ENCODE peak calls at places on chromosomes 6 and 20, in six cellular contexts. L is GM12878, R is H1, O is WTC11, I is K562, V is HepG2. Y is an unnamed sample.
A peak's percentile ranks its signal among the peaks of the same experiment; 100 is the strongest.

GRCh38 chr6:23547851-23548250 is 578.2 kb upstream of the NRSN1 start:
- DNase-seq in L (no peak), R (no peak), O (no peak), I (no peak), V (peak; percentile 3), Y (no peak)

GRCh38 chr6:166516256-166516655 is 70.2 kb downstream of the RAMACL start:
- DNase-seq in L (no peak), R (no peak), O (no peak), I (no peak), V (no peak), Y (no peak)

GRCh38 chr6:32370510-32370909 is 1.2 kb downstream of the TSBP1 start:
- DNase-seq in L (no peak), R (no peak), O (no peak), I (no peak), V (no peak), Y (no peak)

GRCh38 chr6:149983145-149983544 is 19.4 kb downstream of the ULBP1 start:
- DNase-seq in L (no peak), R (no peak), O (no peak), I (no peak), V (no peak), Y (no peak)

GRCh38 chr6:88633782-88634181 is 329.6 kb downstream of the RNGTT start:
- DNase-seq in L (no peak), R (no peak), O (no peak), I (no peak), V (no peak), Y (no peak)

GRCh38 chr6:110325197-110325596 is 33.0 kb downstream of the METTL24 start:
- DNase-seq in L (no peak), R (no peak), O (no peak), I (no peak), V (peak; percentile 46), Y (no peak)

GRCh38 chr20:49313271-49313670 is 35.4 kb upstream of the ZNFX1 start:
- DNase-seq in L (no peak), R (no peak), O (no peak), I (no peak), V (no peak), Y (no peak)

GRCh38 chr20:4740774-4741431 is 19.2 kb downstream of the PRND start:
- DNase-seq in L (no peak), R (peak; percentile 90), O (peak; percentile 87), I (peak; percentile 33), V (peak; percentile 60), Y (peak; percentile 32)

GRCh38 chr6:78995946-78996345 is 82.1 kb downstream of the PHIP start:
- DNase-seq in L (no peak), R (no peak), O (no peak), I (no peak), V (no peak), Y (no peak)

GRCh38 chr6:43584892-43585570 is 9.0 kb downstream of the POLH start:
- DNase-seq in L (no peak), R (no peak), O (no peak), I (no peak), V (no peak), Y (no peak)

GRCh38 chr20:46010491-46011405 is 2.0 kb downstream of the MMP9 start:
- DNase-seq in L (no peak), R (no peak), O (no peak), I (no peak), V (no peak), Y (no peak)

GRCh38 chr6:19127085-19127484 is 710.1 kb upstream of the ID4 start:
- DNase-seq in L (no peak), R (no peak), O (no peak), I (no peak), V (no peak), Y (no peak)

GRCh38 chr20:62245911-62246280 is 7.6 kb downstream of the OSBPL2 start:
- DNase-seq in L (no peak), R (no peak), O (no peak), I (no peak), V (no peak), Y (no peak)

GRCh38 chr20:23369424-23369823 is 7.4 kb downstream of the GZF1 start:
- DNase-seq in L (no peak), R (no peak), O (no peak), I (no peak), V (no peak), Y (no peak)

GRCh38 chr6:143408151-143408786 is 42.2 kb downstream of the ADAT2 start:
- DNase-seq in L (no peak), R (no peak), O (no peak), I (no peak), V (no peak), Y (no peak)
- TF ChIP-seq MAX in L (no peak), R (no peak), O (no peak), I (no peak), V (no peak), Y (no peak)

DNA sequence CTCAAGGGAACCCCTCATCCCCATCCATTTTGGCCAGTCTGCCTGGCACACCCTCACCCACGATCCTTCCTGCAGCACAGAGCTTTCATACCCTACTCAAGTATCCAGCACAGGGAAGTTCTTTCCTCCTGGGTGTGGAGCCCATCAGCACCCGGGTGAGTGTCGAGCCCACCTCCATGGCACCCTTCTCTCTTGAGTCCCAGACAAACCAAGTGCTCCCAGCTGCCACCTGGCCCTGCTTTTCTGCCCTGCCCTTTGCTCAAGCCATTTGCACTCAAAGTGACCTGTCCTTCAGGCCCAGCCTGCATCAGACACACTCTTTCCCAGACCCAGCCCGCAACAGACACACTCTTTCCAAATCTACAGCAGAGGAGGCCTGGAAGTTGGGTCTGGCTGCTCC is 257.2 kb downstream of the DLL1 start:
- DNase-seq in L (no peak), R (no peak), O (peak; percentile 4), I (no peak), V (no peak), Y (no peak)
- TF ChIP-seq ATF3 in L (no peak), R (no peak), O (no peak), I (no peak), V (no peak), Y (no peak)

GRCh38 chr20:11716945-11717248 is 200.8 kb upstream of the BTBD3 start:
- DNase-seq in L (no peak), R (no peak), O (no peak), I (no peak), V (no peak), Y (no peak)
- TF ChIP-seq MAX in L (no peak), R (no peak), O (no peak), I (no peak), V (no peak), Y (no peak)

GRCh38 chr20:47479506-47479905 is 22.2 kb upstream of the NCOA3 start:
- DNase-seq in L (no peak), R (no peak), O (no peak), I (no peak), V (no peak), Y (no peak)

GRCh38 chr20:47481330-47482216 is 20.1 kb upstream of the NCOA3 start:
- DNase-seq in L (no peak), R (no peak), O (no peak), I (no peak), V (no peak), Y (no peak)

GRCh38 chr20:47480705-47481104 is 21.0 kb upstream of the NCOA3 start:
- DNase-seq in L (no peak), R (no peak), O (no peak), I (no peak), V (no peak), Y (no peak)

GRCh38 chr20:47479093-47479492 is 22.6 kb upstream of the NCOA3 start:
- DNase-seq in L (no peak), R (no peak), O (no peak), I (no peak), V (no peak), Y (no peak)

GRCh38 chr20:47480239-47480638 is 21.4 kb upstream of the NCOA3 start:
- DNase-seq in L (no peak), R (no peak), O (no peak), I (no peak), V (no peak), Y (no peak)
- TF ChIP-seq ATF3 in L (no peak), R (no peak), O (no peak), I (no peak), V (no peak), Y (no peak)

GRCh38 chr6:168121308-168121665 is 42.3 kb upstream of the FRMD1 start:
- DNase-seq in L (no peak), R (peak; percentile 35), O (no peak), I (no peak), V (no peak), Y (no peak)

GRCh38 chr6:168123165-168123911 is 44.3 kb upstream of the FRMD1 start:
- DNase-seq in L (no peak), R (no peak), O (no peak), I (no peak), V (no peak), Y (no peak)

GRCh38 chr6:168124161-168124560 is 45.1 kb upstream of the FRMD1 start:
- DNase-seq in L (no peak), R (no peak), O (no peak), I (no peak), V (no peak), Y (no peak)

GRCh38 chr6:168122011-168122410 is 43.0 kb upstream of the FRMD1 start:
- DNase-seq in L (no peak), R (no peak), O (no peak), I (no peak), V (no peak), Y (no peak)

GRCh38 chr6:168122521-168122920 is 43.5 kb upstream of the FRMD1 start:
- DNase-seq in L (no peak), R (no peak), O (no peak), I (no peak), V (no peak), Y (no peak)
- TF ChIP-seq MAX in L (no peak), R (no peak), O (no peak), I (no peak), V (no peak), Y (no peak)

DNA sequence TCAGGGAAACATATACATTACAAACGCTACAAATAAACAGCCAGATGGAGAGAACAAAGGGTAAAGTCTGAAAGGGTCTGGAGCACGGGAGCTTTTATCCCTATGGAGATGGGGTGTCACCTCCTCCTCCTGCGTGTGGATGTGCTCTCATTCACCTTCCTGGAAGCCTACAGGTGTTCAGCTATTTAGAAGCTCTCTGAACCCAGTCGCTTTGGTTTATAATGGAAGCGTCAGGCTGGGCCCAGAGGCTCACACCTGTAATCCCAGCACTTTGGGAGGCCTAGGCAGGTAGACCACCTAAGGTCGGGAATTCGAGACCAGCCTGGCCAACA is 17.7 kb upstream of the ITCH start:
- DNase-seq in L (no peak), R (no peak), O (peak; percentile 13), I (no peak), V (no peak), Y (no peak)
- TF ChIP-seq ATF3 in L (no peak), R (no peak), O (no peak), I (no peak), V (no peak), Y (no peak)

DNA sequence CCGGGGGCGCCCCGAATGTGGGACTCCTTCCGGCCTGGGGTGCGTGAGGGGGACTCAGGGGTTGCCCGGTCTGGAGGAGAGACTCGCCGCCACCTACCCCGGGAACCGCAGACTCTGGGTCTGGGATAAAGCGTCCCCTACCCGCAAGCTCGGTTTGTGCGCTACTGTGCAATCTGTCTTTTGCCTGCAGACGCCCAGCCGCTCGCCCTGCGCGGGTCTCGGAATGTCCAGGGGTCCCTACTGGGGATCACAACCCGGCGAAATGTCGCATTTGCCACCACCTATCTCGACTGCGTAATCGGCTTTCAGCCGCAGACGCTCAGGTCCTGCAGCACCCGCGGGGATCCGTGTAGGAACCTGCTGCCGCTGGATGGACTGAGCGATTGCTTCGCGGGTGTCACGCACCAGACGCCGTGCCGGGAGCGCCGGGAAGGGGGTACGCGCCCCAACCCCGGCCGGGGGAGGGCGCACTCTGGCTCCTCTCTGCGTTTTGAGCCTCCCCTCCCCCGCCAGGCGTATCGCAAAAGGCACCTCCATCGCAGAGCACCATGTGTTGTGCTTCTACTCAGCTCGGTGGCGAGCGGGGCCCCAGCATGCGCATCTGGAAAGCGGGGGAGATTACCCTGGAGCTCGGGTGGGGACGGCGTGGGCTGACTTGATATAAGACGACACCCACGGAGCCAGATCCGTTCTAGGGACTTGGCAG is 824 bp upstream of the PTPRA start:
- DNase-seq in L (peak; percentile 20), R (peak; percentile 86), O (peak; percentile 77), I (peak; percentile 70), V (peak; percentile 63), Y (no peak)
- TF ChIP-seq MAX in L (peak; percentile 23), R (peak; percentile 76), O (peak; percentile 88), I (peak; percentile 95), V (peak; percentile 77), Y (no peak)

Y was measured in HCT116.